ENCODE peak calls at places on chromosomes 2 and 18, in ten cellular contexts. O is neuronal stem cell; Q is caudate nucleus; J is CD8-positive, alpha-beta memory T cell; B is colonic mucosa; T is NCI-H1092; X is HFFc6; L is hypothalamus; I is stimulated activated naive CD8-positive, alpha-beta T cell treated with anti-CD3 and anti-CD28 coated beads, Interleukin-15, Interleukin-2, amounts not matched to agents 100 U/mL and 50 U/mL, for 24 hours; W is A549. H is an unnamed sample.

GRCh38 chr2:11325961-11326691 is 18.3 kb downstream of the ROCK2 start:
- DNase-seq in T (no peak), W (no peak), O (no peak), X (no peak), J (no peak), I (no peak), B (no peak), Q (no peak), L (no peak), H (no peak)

GRCh38 chr18:26524002-26524401 is 24.4 kb downstream of the KCTD1 start:
- DNase-seq in J (no peak), X (no peak), W (no peak), B (no peak), T (no peak), Q (no peak), O (no peak), I (no peak), L (no peak), H (no peak)

GRCh38 chr2:18883626-18884456 is 294.5 kb upstream of the NT5C1B start:
- DNase-seq in B (no peak), W (no peak), Q (no peak), J (no peak), X (peak; percentile 42), L (no peak), T (no peak), I (no peak), O (no peak), H (peak; percentile 6)

GRCh38 chr2:142140434-142140845 is 9.6 kb upstream of the LRP1B start:
- DNase-seq in B (no peak), O (peak; percentile 32), X (peak; percentile 12), J (no peak), T (no peak), I (no peak), Q (no peak), L (no peak), W (no peak), H (peak; percentile 22)

GRCh38 chr2:54577035-54577434 is 120.9 kb downstream of the SPTBN1 start:
- DNase-seq in I (no peak), W (no peak), B (peak; percentile 63), J (no peak), Q (no peak), L (no peak), O (no peak), T (peak; percentile 49), X (no peak), H (no peak)

GRCh38 chr2:180604077-180604476 is 376.3 kb upstream of the UBE2E3 start:
- DNase-seq in B (peak; percentile 18), J (no peak), I (no peak), O (peak; percentile 29), X (no peak), Q (no peak), L (no peak), T (no peak), W (no peak), H (no peak)

GRCh38 chr2:73034661-73035374 is 36.7 kb downstream of the SFXN5 start:
- DNase-seq in Q (no peak), X (no peak), W (no peak), B (no peak), O (no peak), T (no peak), I (no peak), J (no peak), L (no peak), H (no peak)

GRCh38 chr2:68762665-68763064 is 28.1 kb downstream of the ARHGAP25 start:
- DNase-seq in O (no peak), T (no peak), I (no peak), J (no peak), B (peak; percentile 5), X (no peak), L (no peak), Q (no peak), W (no peak), H (no peak)

GRCh38 chr2:27009083-27009482 is 23.7 kb upstream of the TMEM214 start:
- DNase-seq in L (no peak), W (no peak), X (no peak), I (no peak), Q (no peak), J (no peak), T (no peak), B (no peak), O (no peak), H (no peak)

GRCh38 chr2:810397-810796 is 133.2 kb upstream of the TMEM18 start:
- DNase-seq in B (no peak), J (no peak), I (no peak), T (no peak), O (no peak), X (no peak), W (no peak), L (no peak), Q (no peak), H (no peak)

GRCh38 chr2:106065983-106066826 is 127.9 kb downstream of the UXS1 start:
- DNase-seq in B (no peak), J (no peak), O (no peak), I (no peak), L (no peak), T (no peak), X (no peak), Q (no peak), W (no peak), H (no peak)

GRCh38 chr2:25672500-25673169 is 742 bp downstream of the DTNB start:
- DNase-seq in I (peak; percentile 67), L (no peak), W (peak; percentile 50), X (peak; percentile 17), Q (peak; percentile 25), T (no peak), O (peak; percentile 48), B (peak; percentile 53), J (peak; percentile 81), H (peak; percentile 59)

GRCh38 chr2:55153564-55154315 is 78.4 kb downstream of the CLHC1 start:
- DNase-seq in L (no peak), B (no peak), Q (no peak), W (no peak), O (no peak), T (no peak), J (no peak), X (no peak), I (no peak), H (no peak)

GRCh38 chr2:217653240-217653639 is 349.6 kb downstream of the TNS1 start:
- DNase-seq in Q (no peak), L (peak; percentile 27), O (no peak), J (no peak), T (no peak), B (peak; percentile 45), W (peak; percentile 58), X (peak; percentile 96), I (no peak), H (peak; percentile 97)

GRCh38 chr18:43161528-43161927 is 46.0 kb upstream of the RIT2 start:
- DNase-seq in X (no peak), L (no peak), I (no peak), B (no peak), J (no peak), Q (no peak), W (no peak), T (no peak), O (no peak), H (no peak)

GRCh38 chr2:150400849-150401248 is 86.6 kb downstream of the RND3 start:
- DNase-seq in O (no peak), X (no peak), J (no peak), I (no peak), W (no peak), B (no peak), T (no peak), Q (no peak), L (no peak), H (no peak)

GRCh38 chr2:182228741-182229140 is 198.1 kb downstream of the PDE1A start:
- DNase-seq in W (no peak), L (no peak), X (peak; percentile 76), T (no peak), B (no peak), I (no peak), Q (no peak), O (no peak), J (no peak), H (no peak)

GRCh38 chr18:24322594-24323136 is 75.0 kb downstream of the OSBPL1A start:
- DNase-seq in Q (no peak), W (no peak), L (no peak), B (no peak), O (no peak), I (no peak), X (peak; percentile 39), J (no peak), T (no peak), H (no peak)

GRCh38 chr2:20111311-20112131 is 60.1 kb upstream of the LAPTM4A start:
- DNase-seq in B (no peak), Q (no peak), W (no peak), X (no peak), O (no peak), I (no peak), L (no peak), J (no peak), T (no peak), H (no peak)

GRCh38 chr2:113219889-113220641 is 46.3 kb downstream of the PSD4 start:
- DNase-seq in L (no peak), W (peak; percentile 64), B (peak; percentile 86), X (no peak), Q (no peak), T (no peak), J (peak; percentile 41), O (no peak), I (no peak), H (peak; percentile 82)

GRCh38 chr2:159146930-159147666 is 139.4 kb downstream of the WDSUB1 start:
- DNase-seq in O (no peak), W (no peak), X (no peak), L (no peak), I (no peak), J (no peak), T (peak; percentile 14), Q (no peak), B (peak; percentile 91), H (no peak)

GRCh38 chr18:13405305-13406038 is 186.9 kb downstream of the LDLRAD4 start:
- DNase-seq in X (no peak), T (no peak), Q (no peak), B (no peak), W (no peak), L (no peak), I (no peak), O (no peak), J (no peak), H (no peak)

GRCh38 chr18:12452801-12453200 is 45.1 kb downstream of the PRELID3A start:
- DNase-seq in I (no peak), T (no peak), Q (no peak), J (no peak), L (no peak), B (no peak), W (no peak), X (no peak), O (no peak), H (no peak)

GRCh38 chr2:180570864-180571263 is 409.5 kb upstream of the UBE2E3 start:
- DNase-seq in Q (no peak), X (no peak), I (no peak), T (no peak), J (no peak), L (no peak), B (no peak), O (no peak), W (no peak), H (no peak)

GRCh38 chr2:86221066-86221684 is 21.9 kb downstream of the MRPL35 start:
- DNase-seq in J (no peak), W (peak; percentile 44), B (peak; percentile 37), T (peak; percentile 14), O (peak; percentile 50), L (no peak), I (peak; percentile 66), X (peak; percentile 40), Q (no peak), H (no peak)

GRCh38 chr2:138373993-138374408 is 127.6 kb upstream of the SPOPL start:
- DNase-seq in I (no peak), B (no peak), O (peak; percentile 8), J (no peak), L (no peak), Q (no peak), X (peak; percentile 20), T (no peak), W (peak; percentile 10), H (peak; percentile 12)

GRCh38 chr18:37318360-37319037 is 247.1 kb downstream of the CELF4 start:
- DNase-seq in O (no peak), B (no peak), T (no peak), J (no peak), X (no peak), L (no peak), W (no peak), I (no peak), Q (no peak), H (no peak)

GRCh38 chr2:60438653-60439052 is 114.8 kb downstream of the BCL11A start:
- DNase-seq in T (no peak), W (no peak), X (no peak), Q (no peak), L (no peak), I (no peak), O (no peak), J (no peak), B (no peak), H (no peak)